ENCODE peak calls at places on chromosomes 13 and 19, in six cellular contexts. X is MCF 10A, B is A673, A is T-helper 17 cell, Q is WTC11, Z is right lobe of liver. W is an unnamed sample.
A peak's percentile ranks its signal among the peaks of the same experiment; 100 is the strongest.

GRCh38 chr13:25961294-25961693 is 90.5 kb downstream of the SHISA2 start:
- DNase-seq in X (no peak), B (no peak), Z (no peak), A (no peak), Q (no peak), W (no peak)

GRCh38 chr13:113179374-113180230 is 21.2 kb downstream of the PROZ start:
- DNase-seq in Q (no peak), A (no peak), B (no peak), Z (no peak), X (no peak), W (no peak)

GRCh38 chr19:47032171-47032811 is 12.7 kb downstream of the NPAS1 start:
- DNase-seq in Q (peak; percentile 88), Z (peak; percentile 59), X (peak; percentile 69), B (no peak), A (peak; percentile 59), W (peak; percentile 86)

GRCh38 chr13:46181799-46182490 is at the start of gene LCP1:
- DNase-seq in X (peak; percentile 5), A (peak; percentile 65), Z (no peak), B (no peak), Q (no peak), W (peak; percentile 40)

GRCh38 chr13:33146843-33147611 is 130.8 kb downstream of the KL start:
- DNase-seq in Q (no peak), X (no peak), A (no peak), Z (no peak), B (no peak), W (no peak)

GRCh38 chr19:2476451-2477140 is 669 bp downstream of the GADD45B start:
- DNase-seq in B (peak; percentile 85), X (peak; percentile 67), Q (peak; percentile 67), Z (peak; percentile 67), A (peak; percentile 35), W (no peak)

GRCh38 chr13:40484101-40484800 is 182.2 kb downstream of the FOXO1 start:
- DNase-seq in X (no peak), Z (no peak), A (no peak), Q (no peak), B (no peak), W (no peak)

GRCh38 chr13:51689597-51689996 is 105.3 kb downstream of the WDFY2 start:
- DNase-seq in B (no peak), Z (no peak), X (no peak), Q (no peak), A (no peak), W (peak; percentile 15)

GRCh38 chr13:20526664-20527063 is 1.0 kb upstream of the CRYL1 start:
- DNase-seq in A (no peak), X (no peak), Z (no peak), Q (no peak), B (peak; percentile 22), W (no peak)

GRCh38 chr13:102033719-102034446 is 368.0 kb downstream of the FGF14 start:
- DNase-seq in Q (no peak), A (no peak), Z (no peak), X (no peak), B (peak; percentile 32), W (no peak)

GRCh38 chr19:48635263-48635965 is 1.8 kb downstream of the DBP start:
- DNase-seq in Q (peak; percentile 73), A (peak; percentile 71), B (peak; percentile 69), X (peak; percentile 61), Z (peak; percentile 82), W (peak; percentile 81)

GRCh38 chr13:88189724-88190123 is 518.6 kb downstream of the SLITRK5 start:
- DNase-seq in Q (no peak), Z (no peak), A (no peak), B (no peak), X (no peak), W (no peak)

GRCh38 chr19:919157-920050 is 2.3 kb downstream of the KISS1R start:
- DNase-seq in X (no peak), Z (no peak), Q (peak; percentile 59), B (peak; percentile 52), A (no peak), W (peak; percentile 39)